ENCODE peak calls at places on chromosomes 4 and X, in ten cellular contexts. N is fibroblast of pulmonary artery; A is transverse colon; L is epithelial cell of proximal tubule; T is CD8-positive, alpha-beta T cell; F is BJ; J is endothelial cell of umbilical vein; Y is breast epithelium; K is fibroblast of lung; G is Peyer's patch. E is an unnamed sample.

GRCh38 chr4:71113294-71113693 is 119.8 kb downstream of the DCK start:
- DNase-seq in N (no peak), A (peak; percentile 26), L (no peak), T (no peak), F (no peak), J (no peak), Y (no peak), K (no peak), G (no peak), E (no peak)

GRCh38 chrX:47743504-47743903 is 84.5 kb upstream of the UXT start:
- DNase-seq in N (peak; percentile 50), A (no peak), L (no peak), T (no peak), F (no peak), J (no peak), Y (no peak), K (peak; percentile 27), G (no peak), E (no peak)

GRCh38 chrX:137151403-137151802 is 117.6 kb upstream of the GPR101 start:
- DNase-seq in N (no peak), A (no peak), L (no peak), T (no peak), F (no peak), J (no peak), Y (no peak), K (no peak), G (no peak), E (no peak)

GRCh38 chrX:12210196-12210815 is 72.0 kb downstream of the FRMPD4 start:
- DNase-seq in N (peak; percentile 71), A (peak; percentile 12), L (no peak), T (no peak), F (no peak), J (no peak), Y (no peak), K (peak; percentile 47), G (no peak), E (peak; percentile 76)

GRCh38 chr4:34046580-34046979 is 2197.7 kb downstream of the ARAP2 start:
- DNase-seq in N (peak; percentile 81), A (no peak), L (peak; percentile 61), T (no peak), F (peak; percentile 49), J (no peak), Y (no peak), K (peak; percentile 52), G (no peak), E (peak; percentile 67)

GRCh38 chrX:22097295-22097694 is 65.2 kb downstream of the PHEX start:
- DNase-seq in N (peak; percentile 49), A (no peak), L (no peak), T (no peak), F (no peak), J (peak; percentile 64), Y (no peak), K (peak; percentile 91), G (no peak), E (peak; percentile 86)

GRCh38 chr4:7382634-7383014 is 52.1 kb downstream of the PSAPL1 start:
- DNase-seq in N (no peak), A (no peak), L (no peak), T (no peak), F (no peak), J (no peak), Y (peak; percentile 20), K (no peak), G (no peak), E (no peak)

GRCh38 chrX:39542316-39542715 is 555.4 kb downstream of the BCOR start:
- DNase-seq in N (no peak), A (no peak), L (no peak), T (no peak), F (no peak), J (no peak), Y (no peak), K (no peak), G (no peak), E (no peak)

GRCh38 chr4:87032884-87033533 is 98.2 kb downstream of the AFF1 start:
- DNase-seq in N (peak; percentile 94), A (no peak), L (no peak), T (no peak), F (no peak), J (peak; percentile 94), Y (no peak), K (peak; percentile 92), G (no peak), E (peak; percentile 77)

GRCh38 chrX:30822068-30822671 is 66.9 kb downstream of the TAB3 start:
- DNase-seq in N (peak; percentile 9), A (no peak), L (no peak), T (no peak), F (no peak), J (no peak), Y (no peak), K (no peak), G (no peak), E (peak; percentile 25)

GRCh38 chr4:185204238-185204910 is 574 bp upstream of the CFAP97 start:
- DNase-seq in N (no peak), A (no peak), L (no peak), T (no peak), F (no peak), J (peak; percentile 24), Y (no peak), K (peak; percentile 26), G (no peak), E (no peak)

GRCh38 chr4:2583517-2583916 is 47.1 kb downstream of the FAM193A start:
- DNase-seq in N (peak; percentile 65), A (no peak), L (peak; percentile 18), T (no peak), F (peak; percentile 1), J (no peak), Y (no peak), K (peak; percentile 53), G (no peak), E (peak; percentile 35)

GRCh38 chr4:77715414-77716290 is 103.5 kb downstream of the CNOT6L start:
- DNase-seq in N (no peak), A (no peak), L (no peak), T (no peak), F (no peak), J (no peak), Y (no peak), K (no peak), G (no peak), E (no peak)

GRCh38 chr4:78954048-78954666 is 14.9 kb upstream of the PAQR3 start:
- DNase-seq in N (peak; percentile 18), A (no peak), L (no peak), T (no peak), F (no peak), J (peak; percentile 22), Y (no peak), K (peak; percentile 36), G (no peak), E (peak; percentile 35)

GRCh38 chr4:135949926-135950325 is 1582.4 kb downstream of the PCDH18 start:
- DNase-seq in N (no peak), A (no peak), L (peak; percentile 25), T (no peak), F (no peak), J (no peak), Y (no peak), K (no peak), G (no peak), E (no peak)

GRCh38 chrX:49184294-49185061 is 1.7 kb downstream of the PRICKLE3 start:
- DNase-seq in N (peak; percentile 91), A (peak; percentile 95), L (peak; percentile 7), T (no peak), F (peak; percentile 38), J (peak; percentile 87), Y (peak; percentile 90), K (peak; percentile 89), G (peak; percentile 90), E (peak; percentile 94)

GRCh38 chrX:49186125-49187027 is at the start of gene PRICKLE3:
- DNase-seq in N (peak; percentile 46), A (peak; percentile 88), L (no peak), T (no peak), F (no peak), J (peak; percentile 55), Y (peak; percentile 75), K (peak; percentile 57), G (peak; percentile 86), E (peak; percentile 60)

GRCh38 chrX:49183701-49184281 is 2.4 kb downstream of the PRICKLE3 start:
- DNase-seq in N (no peak), A (no peak), L (no peak), T (no peak), F (no peak), J (no peak), Y (no peak), K (no peak), G (no peak), E (no peak)

GRCh38 chrX:49187028-49187394 is 838 bp upstream of the PRICKLE3 start:
- DNase-seq in N (no peak), A (no peak), L (no peak), T (no peak), F (no peak), J (no peak), Y (no peak), K (no peak), G (no peak), E (no peak)

GRCh38 chrX:49185062-49185394 is 1.1 kb downstream of the PRICKLE3 start:
- DNase-seq in N (no peak), A (no peak), L (no peak), T (no peak), F (no peak), J (no peak), Y (no peak), K (no peak), G (no peak), E (no peak)
- H3K4me3 ChIP-seq in N (peak overlapping the region; percentile 69), A (peak overlapping the region; percentile 64), L (peak overlapping the region; percentile 72), T (peak overlapping the region; percentile 19), F (peak overlapping the region; percentile 42), J (no peak overlapping the region), Y (peak overlapping the region; percentile 53), K (peak overlapping the region; percentile 64), G (peak overlapping the region; percentile 63), E (peak overlapping the region; percentile 73)

GRCh38 chr4:39464886-39465501 is 6.1 kb downstream of the LIAS start:
- DNase-seq in N (peak; percentile 92), A (no peak), L (no peak), T (no peak), F (no peak), J (peak; percentile 54), Y (no peak), K (peak; percentile 86), G (no peak), E (peak; percentile 84)
- TF ChIP-seq CTCF in N (peak; percentile 33), A (no peak), L (no peak), T (no peak), F (peak; percentile 17), J (no peak), Y (no peak), K (peak; percentile 24), G (no peak), E (no peak)

DNA sequence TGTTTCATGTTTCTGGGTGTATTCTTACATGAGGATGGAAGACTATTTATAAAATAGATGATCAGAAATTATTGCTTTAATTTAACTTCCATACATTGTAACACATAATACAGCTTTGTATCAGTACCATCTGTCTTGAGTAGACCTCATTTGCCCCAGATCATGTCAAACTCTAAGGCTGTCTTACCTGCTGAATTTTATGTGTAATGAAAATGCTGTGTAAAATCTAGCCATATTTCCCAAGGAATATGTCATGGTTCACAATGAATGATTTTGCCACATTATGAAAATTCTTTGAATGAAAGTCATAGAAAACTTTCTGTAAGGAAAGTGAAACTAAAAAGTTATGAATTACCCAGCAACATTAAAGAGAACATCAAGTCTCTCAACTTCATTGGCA is 7.4 kb downstream of the BDH2 start:
- DNase-seq in N (no peak), A (no peak), L (no peak), T (no peak), F (no peak), J (no peak), Y (no peak), K (no peak), G (no peak), E (no peak)
- H3K4me3 ChIP-seq in N (no peak overlapping the region), A (no peak overlapping the region), L (no peak overlapping the region), T (no peak overlapping the region), F (no peak overlapping the region), J (no peak overlapping the region), Y (no peak overlapping the region), K (no peak overlapping the region), G (no peak overlapping the region), E (no peak overlapping the region)

GRCh38 chrX:106243376-106243775 is 75.3 kb downstream of the PWWP3B start:
- DNase-seq in N (no peak), A (no peak), L (no peak), T (no peak), F (no peak), J (no peak), Y (no peak), K (no peak), G (no peak), E (no peak)
- TF ChIP-seq CTCF in N (no peak), A (no peak), L (no peak), T (no peak), F (no peak), J (no peak), Y (no peak), K (no peak), G (no peak), E (no peak)

E was measured in foreskin fibroblast.